ENCODE peak calls at places on chromosomes 16 and 17, in five cellular contexts. D, H, M, W and K are unnamed samples.

GRCh38 chr16:69595127-69596036 is 29.6 kb downstream of the NFAT5 start:
- DNase-seq in H (no peak), W (no peak), M (peak), D (no peak), K (no peak)

GRCh38 chr16:1964046-1964505 is 550 bp downstream of the RPS2 start:
- DNase-seq in H (peak), M (no peak), W (no peak), D (no peak), K (peak)

GRCh38 chr17:32503251-32504165 is 16.7 kb downstream of the CDK5R1 start:
- DNase-seq in W (no peak), D (no peak), H (no peak), M (peak), K (no peak)

GRCh38 chr17:51718945-51719344 is 439.6 kb downstream of the CA10 start:
- DNase-seq in M (no peak), D (no peak), W (no peak), H (no peak), K (no peak)

GRCh38 chr17:59402760-59403159 is 71.3 kb downstream of the YPEL2 start:
- DNase-seq in W (no peak), M (no peak), H (no peak), D (no peak), K (no peak)

GRCh38 chr16:65769055-65769465 is 597.4 kb upstream of the CDH5 start:
- DNase-seq in D (no peak), H (no peak), W (no peak), M (no peak), K (no peak)

GRCh38 chr17:81184596-81184995 is 18.6 kb upstream of the AATK start:
- DNase-seq in M (no peak), W (no peak), D (no peak), H (no peak), K (no peak)

GRCh38 chr17:60351012-60351695 is 40.8 kb downstream of the USP32 start:
- DNase-seq in W (no peak), D (no peak), H (no peak), M (no peak), K (no peak)

GRCh38 chr17:6927290-6927844 is 68.5 kb upstream of the ALOX12 start:
- DNase-seq in W (no peak), H (no peak), M (no peak), D (no peak), K (no peak)